ENCODE peak calls at places on chromosomes 13 and 19, in eight cellular contexts. S is NCI-H345; E is coronary artery; G is ovary; W is stimulated activated CD8-positive, alpha-beta memory T cell treated with anti-CD3 and anti-CD28 coated beads, Interleukin-4, amount 100 ng/mL, for 1 hour; V is non-pigmented ciliary epithelial cell; L is tibial nerve; T is M059J. J is an unnamed sample.

GRCh38 chr19:6811906-6812305 is 39.4 kb downstream of the VAV1 start:
- DNase-seq in S (peak), E (no peak), G (no peak), W (no peak), V (peak), L (no peak), T (peak), J (peak)

GRCh38 chr13:26872444-26873173 is 112.0 kb upstream of the GPR12 start:
- DNase-seq in S (peak), E (no peak), G (no peak), W (peak), V (no peak), L (no peak), T (peak), J (peak)

GRCh38 chr19:12567951-12568350 is 16.7 kb upstream of the ZNF564 start:
- DNase-seq in S (no peak), E (no peak), G (no peak), W (no peak), V (no peak), L (no peak), T (no peak), J (no peak)

GRCh38 chr13:37446503-37446902 is 152.1 kb downstream of the POSTN start:
- DNase-seq in S (no peak), E (no peak), G (no peak), W (no peak), V (peak), L (no peak), T (peak), J (peak)

GRCh38 chr13:64928704-64929499 is 2301.2 kb downstream of the PCDH9 start:
- DNase-seq in S (no peak), E (no peak), G (no peak), W (no peak), V (peak), L (no peak), T (peak), J (peak)

GRCh38 chr19:11659612-11660011 is 62.3 kb downstream of the ZNF627 start:
- DNase-seq in S (no peak), E (no peak), G (no peak), W (no peak), V (no peak), L (no peak), T (peak), J (peak)

GRCh38 chr19:33500991-33501390 is 20.6 kb downstream of the PEPD start:
- DNase-seq in S (no peak), E (no peak), G (no peak), W (no peak), V (no peak), L (no peak), T (no peak), J (no peak)

GRCh38 chr19:44684892-44685847 is 13.8 kb upstream of the CEACAM16 start:
- DNase-seq in S (no peak), E (no peak), G (no peak), W (no peak), V (peak), L (no peak), T (peak), J (peak)

GRCh38 chr19:34664870-34665269 is 12.1 kb downstream of the SCGB2B2 start:
- DNase-seq in S (no peak), E (no peak), G (no peak), W (no peak), V (no peak), L (no peak), T (no peak), J (no peak)

GRCh38 chr19:51271015-51271600 is 20.2 kb downstream of the SIGLECL1 start:
- DNase-seq in S (no peak), E (peak), G (no peak), W (no peak), V (no peak), L (no peak), T (no peak), J (no peak)

GRCh38 chr19:10230155-10230903 is 802 bp downstream of the S1PR2 start:
- DNase-seq in S (peak), E (no peak), G (peak), W (no peak), V (no peak), L (peak), T (peak), J (peak)

GRCh38 chr13:100338265-100338664 is 249.4 kb downstream of the PCCA start:
- DNase-seq in S (no peak), E (no peak), G (no peak), W (no peak), V (no peak), L (no peak), T (no peak), J (peak)

GRCh38 chr13:113485545-113485944 is 5.0 kb downstream of the DCUN1D2 start:
- DNase-seq in S (no peak), E (no peak), G (no peak), W (no peak), V (no peak), L (no peak), T (no peak), J (no peak)

GRCh38 chr13:62209539-62209938 is 793.9 kb upstream of the PCDH20 start:
- DNase-seq in S (peak), E (no peak), G (no peak), W (no peak), V (no peak), L (no peak), T (no peak), J (no peak)

GRCh38 chr19:38655148-38655824 is 7.8 kb downstream of the ACTN4 start:
- DNase-seq in S (no peak), E (no peak), G (no peak), W (no peak), V (no peak), L (no peak), T (peak), J (no peak)

GRCh38 chr13:80962855-80963254 is 621.9 kb upstream of the SPRY2 start:
- DNase-seq in S (no peak), E (no peak), G (no peak), W (no peak), V (no peak), L (no peak), T (no peak), J (no peak)

GRCh38 chr19:37988758-37989635 is 82.0 kb downstream of the SIPA1L3 start:
- DNase-seq in S (no peak), E (no peak), G (no peak), W (no peak), V (no peak), L (no peak), T (peak), J (no peak)

GRCh38 chr19:41993612-41994483 is at the start of gene ATP1A3:
- DNase-seq in S (peak), E (no peak), G (no peak), W (peak), V (no peak), L (no peak), T (peak), J (peak)

GRCh38 chr19:48724796-48725753 is 5.5 kb upstream of the MAMSTR start:
- DNase-seq in S (peak), E (no peak), G (peak), W (no peak), V (peak), L (peak), T (peak), J (peak)

GRCh38 chr19:6729573-6730152 is 7.7 kb downstream of the GPR108 start:
- DNase-seq in S (no peak), E (no peak), G (no peak), W (no peak), V (no peak), L (no peak), T (no peak), J (no peak)

GRCh38 chr13:72565893-72566292 is 161.5 kb downstream of the MZT1 start:
- DNase-seq in S (peak), E (no peak), G (no peak), W (no peak), V (no peak), L (no peak), T (peak), J (peak)

J was measured in EL.